ENCODE peak calls at places on chromosomes 16 and 17, in nine cellular contexts. D, C, K, U, J, R, T, B and H are unnamed samples.
A peak's percentile ranks its signal among the peaks of the same experiment; 100 is the strongest.

GRCh38 chr17:17361543-17362511 is 58.7 kb downstream of the NT5M start:
- DNase-seq in K (no peak), B (no peak), C (peak; percentile 89), J (no peak), R (no peak), T (no peak), D (no peak), U (no peak), H (no peak)

GRCh38 chr17:10328971-10329923 is 43.6 kb downstream of the MYH13 start:
- DNase-seq in K (no peak), U (no peak), T (no peak), C (no peak), D (no peak), R (no peak), B (no peak), J (no peak), H (no peak)

GRCh38 chr17:46964315-46965265 is 14.5 kb downstream of the RPRML start:
- DNase-seq in B (no peak), K (no peak), T (peak; percentile 71), U (peak; percentile 42), D (no peak), C (no peak), R (no peak), J (no peak), H (no peak)

GRCh38 chr16:88284626-88285513 is 97.9 kb upstream of the ZNF469 start:
- DNase-seq in R (no peak), C (no peak), T (no peak), D (no peak), U (no peak), B (no peak), K (no peak), J (no peak), H (no peak)

GRCh38 chr17:50047488-50048126 is 8.3 kb upstream of the ITGA3 start:
- DNase-seq in D (no peak), T (no peak), U (peak; percentile 97), C (no peak), K (peak; percentile 49), J (no peak), R (no peak), B (no peak), H (peak; percentile 11)

GRCh38 chr17:67606471-67606870 is 111.3 kb upstream of the NOL11 start:
- DNase-seq in C (peak; percentile 76), R (no peak), D (no peak), B (no peak), K (no peak), T (no peak), J (peak; percentile 45), U (no peak), H (no peak)

GRCh38 chr16:85172465-85173071 is 60.3 kb upstream of the CIBAR2 start:
- DNase-seq in D (no peak), J (no peak), K (peak; percentile 62), T (peak; percentile 43), C (peak; percentile 92), R (no peak), B (no peak), U (peak; percentile 18), H (peak; percentile 45)

GRCh38 chr16:31453255-31454204 is 5.8 kb upstream of the ARMC5 start:
- DNase-seq in T (peak; percentile 70), R (no peak), J (peak; percentile 52), K (peak; percentile 70), D (no peak), B (no peak), C (peak; percentile 88), U (peak; percentile 91), H (no peak)

GRCh38 chr17:39814497-39814896 is 49.6 kb downstream of the IKZF3 start:
- DNase-seq in B (no peak), J (no peak), U (no peak), R (no peak), K (no peak), T (no peak), C (no peak), D (no peak), H (no peak)

GRCh38 chr17:9520649-9521435 is 54.8 kb downstream of the STX8 start:
- DNase-seq in R (no peak), B (no peak), D (no peak), T (no peak), J (no peak), C (no peak), K (no peak), U (no peak), H (no peak)

GRCh38 chr16:4098496-4098895 is 17.7 kb downstream of the ADCY9 start:
- DNase-seq in U (no peak), R (no peak), J (no peak), T (no peak), K (peak; percentile 67), C (no peak), D (no peak), B (no peak), H (no peak)

GRCh38 chr17:29838961-29839360 is 91.1 kb downstream of the SSH2 start:
- DNase-seq in C (no peak), K (peak; percentile 16), U (no peak), B (no peak), R (no peak), J (no peak), D (no peak), T (peak; percentile 36), H (no peak)

GRCh38 chr17:18217412-18218015 is 7.9 kb upstream of the LLGL1 start:
- DNase-seq in R (peak; percentile 67), U (peak; percentile 72), K (peak; percentile 71), T (peak; percentile 90), J (peak; percentile 74), C (peak; percentile 94), B (peak; percentile 70), D (peak; percentile 78), H (peak; percentile 87)

GRCh38 chr17:80783461-80783860 is 208.2 kb upstream of the CHMP6 start:
- DNase-seq in J (no peak), T (no peak), D (no peak), B (no peak), R (no peak), C (peak; percentile 76), U (no peak), K (no peak), H (no peak)

GRCh38 chr16:27547134-27547533 is 2.6 kb downstream of the GTF3C1 start:
- DNase-seq in C (no peak), B (no peak), T (no peak), K (no peak), R (no peak), J (no peak), U (peak; percentile 65), D (no peak), H (no peak)

GRCh38 chr16:17331071-17331521 is 139.7 kb downstream of the XYLT1 start:
- DNase-seq in J (no peak), U (no peak), R (no peak), T (no peak), K (no peak), C (peak; percentile 93), D (no peak), B (no peak), H (no peak)

DNA sequence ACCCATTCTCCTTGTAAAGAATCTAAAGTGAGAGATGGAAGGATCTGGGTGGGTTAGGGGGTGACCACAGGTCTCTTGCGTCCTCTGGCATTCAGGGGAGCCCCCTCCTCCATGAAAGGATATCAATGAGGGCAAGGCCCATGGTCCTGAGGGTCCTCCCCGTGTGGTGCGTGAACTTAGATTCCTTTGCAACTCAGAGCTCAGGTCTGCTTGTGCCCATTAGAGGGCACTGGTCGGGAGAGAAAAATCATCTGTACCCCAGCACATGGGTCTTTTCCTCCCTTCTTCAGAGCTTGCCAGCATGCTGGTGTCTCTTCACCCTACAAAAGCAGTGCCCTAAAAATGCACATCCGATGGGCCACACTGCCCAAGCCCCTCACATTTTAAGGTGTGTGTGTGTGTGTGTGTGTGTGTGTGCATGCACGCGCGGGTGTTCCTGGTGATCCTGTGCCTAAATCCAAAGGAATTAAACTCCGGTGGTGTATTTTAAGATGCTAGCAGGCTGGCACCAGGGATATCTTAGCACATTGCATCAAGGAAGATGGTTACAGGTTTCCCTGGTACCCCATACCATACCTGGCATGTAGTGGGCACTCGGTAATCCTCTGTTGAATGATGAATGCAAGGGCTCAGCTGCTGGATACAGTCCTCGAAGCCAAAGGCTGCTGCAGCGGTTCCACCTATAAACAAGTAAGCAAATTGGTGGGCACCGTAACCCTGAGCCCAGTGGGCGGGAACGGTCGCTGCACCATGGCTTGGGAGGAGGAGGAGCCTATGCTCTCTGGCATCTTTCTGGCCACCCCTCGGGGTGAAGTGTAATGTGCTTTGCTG is 4.7 kb downstream of the C1QTNF1 start:
- DNase-seq in D (no peak), J (no peak), T (no peak), B (no peak), R (no peak), U (peak; percentile 57), C (peak; percentile 83), K (no peak), H (no peak)
- TF ChIP-seq CTCF in D (no peak), J (no peak), T (no peak), B (peak; percentile 41), R (no peak), U (no peak), C (no peak), K (peak; percentile 48), H (peak; percentile 30)

GRCh38 chr16:9885876-9886275 is 296.4 kb downstream of the GRIN2A start:
- DNase-seq in C (no peak), D (no peak), R (no peak), U (no peak), T (no peak), B (no peak), J (no peak), K (no peak), H (no peak)

DNA sequence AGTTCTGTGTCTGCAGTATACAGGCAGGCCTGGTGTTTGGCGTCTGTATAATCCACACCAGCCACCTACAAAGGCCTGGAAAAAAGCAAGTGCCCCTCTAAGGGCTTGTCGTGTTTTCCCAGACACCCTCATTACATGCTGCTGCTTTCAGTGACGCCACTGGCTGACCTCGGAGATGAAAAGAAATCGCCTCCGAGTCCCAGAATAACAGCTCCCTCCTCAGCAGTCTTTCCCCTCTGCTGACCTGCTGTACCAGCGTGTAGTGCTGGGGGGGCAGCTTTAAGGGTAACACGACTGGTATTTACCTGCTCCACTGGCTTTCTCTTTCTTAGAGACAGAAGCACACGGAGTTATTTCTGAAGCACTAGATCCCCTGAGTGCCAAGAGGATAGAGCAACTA is 296.8 kb downstream of the GRIN2A start:
- DNase-seq in D (no peak), J (no peak), K (no peak), T (peak; percentile 3), C (no peak), B (no peak), U (no peak), R (no peak), H (no peak)
- TF ChIP-seq CTCF in D (no peak), J (no peak), K (no peak), T (no peak), C (no peak), B (no peak), U (no peak), R (no peak), H (no peak)

GRCh38 chr16:64950262-64950661 is 171.6 kb downstream of the CDH11 start:
- DNase-seq in U (no peak), J (no peak), K (no peak), R (no peak), D (no peak), T (no peak), B (no peak), C (no peak), H (no peak)
- TF ChIP-seq CTCF in U (no peak), J (no peak), K (no peak), R (no peak), D (no peak), T (peak; percentile 15), B (peak; percentile 59), C (no peak), H (peak; percentile 15)

DNA sequence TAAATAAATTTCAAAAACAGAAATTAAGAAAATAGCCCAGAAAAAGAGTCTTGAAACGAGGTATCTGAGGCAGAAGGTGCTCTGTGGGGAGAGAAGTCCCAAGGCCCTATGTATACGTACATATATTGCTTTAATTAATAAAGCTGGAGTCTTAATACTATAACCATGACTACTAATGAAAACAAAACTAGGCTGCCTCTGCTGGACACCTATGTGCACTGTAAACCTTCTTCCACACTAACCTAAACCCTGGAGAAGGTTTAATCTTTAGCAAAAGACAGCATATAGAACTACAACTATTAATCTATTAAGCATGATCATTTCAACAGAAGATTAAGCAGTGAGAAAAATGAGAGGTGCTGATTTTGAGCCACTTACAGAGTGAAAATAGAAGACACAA is 153.9 kb upstream of the C17orf78 start:
- DNase-seq in C (no peak), R (no peak), T (no peak), J (no peak), B (no peak), K (no peak), U (no peak), D (no peak), H (no peak)
- TF ChIP-seq CTCF in C (no peak), R (no peak), T (no peak), J (no peak), B (no peak), K (no peak), U (no peak), D (no peak), H (no peak)